ENCODE peak calls at places on chromosomes 3 and 15, in four cellular contexts. S, Y, R and W are unnamed samples.

GRCh38 chr3:50714953-50715352 is 40.2 kb downstream of the DOCK3 start:
- DNase-seq in S (no peak), Y (no peak), R (no peak), W (no peak)

GRCh38 chr15:63833246-63833696 is 477 bp downstream of the HERC1 start:
- DNase-seq in S (no peak), Y (peak; percentile 64), R (no peak), W (peak; percentile 50)

GRCh38 chr3:158802399-158803023 is 657 bp downstream of the MFSD1 start:
- DNase-seq in S (no peak), Y (no peak), R (no peak), W (no peak)

GRCh38 chr3:189902230-189903186 is 218.2 kb downstream of the P3H2 start:
- DNase-seq in S (no peak), Y (no peak), R (no peak), W (no peak)

GRCh38 chr3:139659511-139659910 is 18.3 kb downstream of the NMNAT3 start:
- DNase-seq in S (no peak), Y (no peak), R (no peak), W (no peak)

GRCh38 chr3:49501258-49501609 is 31.2 kb downstream of the DAG1 start:
- DNase-seq in S (no peak), Y (peak; percentile 13), R (no peak), W (no peak)

GRCh38 chr15:31392761-31393401 is 66.2 kb downstream of the KLF13 start:
- DNase-seq in S (no peak), Y (peak; percentile 2), R (no peak), W (no peak)

GRCh38 chr3:126732281-126733060 is 28.4 kb downstream of the CHCHD6 start:
- DNase-seq in S (no peak), Y (no peak), R (no peak), W (no peak)

GRCh38 chr15:95829062-95829461 is 501.4 kb upstream of the NR2F2 start:
- DNase-seq in S (no peak), Y (no peak), R (no peak), W (no peak)

GRCh38 chr3:45321607-45322391 is 66.6 kb upstream of the LARS2 start:
- DNase-seq in S (no peak), Y (no peak), R (no peak), W (no peak)

GRCh38 chr3:143171141-143171651 is 51.6 kb downstream of the CHST2 start:
- DNase-seq in S (no peak), Y (no peak), R (peak; percentile 77), W (no peak)

GRCh38 chr3:64627471-64628321 is 60.1 kb downstream of the ADAMTS9 start:
- DNase-seq in S (peak; percentile 75), Y (no peak), R (no peak), W (no peak)

GRCh38 chr3:172651936-172652595 is 58.8 kb downstream of the NCEH1 start:
- DNase-seq in S (no peak), Y (no peak), R (no peak), W (no peak)

GRCh38 chr15:98713585-98714001 is 65.3 kb downstream of the IGF1R start:
- DNase-seq in S (no peak), Y (no peak), R (peak; percentile 37), W (no peak)

GRCh38 chr3:71578045-71578730 is 5.3 kb downstream of the FOXP1 start:
- DNase-seq in S (no peak), Y (no peak), R (no peak), W (no peak)

GRCh38 chr3:119810018-119810435 is 28.1 kb downstream of the NR1I2 start:
- DNase-seq in S (no peak), Y (no peak), R (peak; percentile 35), W (peak; percentile 34)

GRCh38 chr3:163218336-163218735 is 1721.7 kb downstream of the OTOL1 start:
- DNase-seq in S (no peak), Y (no peak), R (no peak), W (no peak)

GRCh38 chr15:68053701-68053996 is 466 bp upstream of the PIAS1 start:
- DNase-seq in S (no peak), Y (no peak), R (no peak), W (no peak)

GRCh38 chr3:185316740-185317407 is 46.1 kb upstream of the MAP3K13 start:
- DNase-seq in S (peak; percentile 43), Y (peak; percentile 26), R (no peak), W (no peak)

GRCh38 chr3:133568294-133569014 is 5.0 kb upstream of the CDV3 start:
- DNase-seq in S (peak; percentile 47), Y (no peak), R (no peak), W (no peak)

GRCh38 chr3:39106281-39107055 is 959 bp downstream of the GORASP1 start:
- DNase-seq in S (no peak), Y (no peak), R (no peak), W (no peak)

GRCh38 chr15:50162988-50163718 is 18.8 kb upstream of the SLC27A2 start:
- DNase-seq in S (peak; percentile 56), Y (no peak), R (no peak), W (no peak)

GRCh38 chr15:39939487-39940452 is 5.9 kb downstream of the EIF2AK4 start:
- DNase-seq in S (no peak), Y (no peak), R (peak; percentile 32), W (no peak)

GRCh38 chr15:33941279-33942063 is 26.8 kb upstream of the CHRM5 start:
- DNase-seq in S (no peak), Y (no peak), R (no peak), W (no peak)

GRCh38 chr3:61521229-61521628 is 40.1 kb upstream of the PTPRG start:
- DNase-seq in S (no peak), Y (no peak), R (peak; percentile 77), W (no peak)

GRCh38 chr3:14518432-14518802 is 21.7 kb downstream of the GRIP2 start:
- DNase-seq in S (no peak), Y (no peak), R (no peak), W (no peak)

GRCh38 chr15:68833734-68834334 is 13.1 kb upstream of the ANP32A start:
- DNase-seq in S (no peak), Y (no peak), R (no peak), W (no peak)

GRCh38 chr15:96345560-96346389 is 15.3 kb downstream of the NR2F2 start:
- DNase-seq in S (peak; percentile 47), Y (no peak), R (no peak), W (peak; percentile 49)

GRCh38 chr3:152243301-152243711 is 25.4 kb upstream of the MBNL1 start:
- DNase-seq in S (peak; percentile 10), Y (peak; percentile 70), R (peak; percentile 74), W (no peak)

GRCh38 chr3:53677406-53677805 is 168.8 kb downstream of the CHDH start:
- DNase-seq in S (peak; percentile 33), Y (no peak), R (no peak), W (no peak)

GRCh38 chr3:49704629-49705028 is 14.9 kb downstream of the AMIGO3 start:
- DNase-seq in S (no peak), Y (no peak), R (no peak), W (no peak)

GRCh38 chr15:58886921-58887320 is 46.6 kb downstream of the SLTM start:
- DNase-seq in S (no peak), Y (no peak), R (no peak), W (no peak)

GRCh38 chr15:59330649-59331048 is 42.0 kb downstream of the MYO1E start:
- DNase-seq in S (peak; percentile 10), Y (no peak), R (no peak), W (no peak)

GRCh38 chr3:58366699-58367098 is 34.0 kb downstream of the PXK start:
- DNase-seq in S (no peak), Y (no peak), R (no peak), W (no peak)

GRCh38 chr3:61669676-61670299 is 108.4 kb downstream of the PTPRG start:
- DNase-seq in S (no peak), Y (no peak), R (no peak), W (no peak)

GRCh38 chr3:43690400-43691119 is at the start of gene ABHD5:
- DNase-seq in S (peak; percentile 81), Y (peak; percentile 97), R (peak; percentile 82), W (peak; percentile 87)

GRCh38 chr3:43688245-43688650 is 2.5 kb upstream of the ABHD5 start:
- DNase-seq in S (no peak), Y (no peak), R (no peak), W (no peak)

GRCh38 chr3:43689766-43690399 is 855 bp upstream of the ABHD5 start:
- DNase-seq in S (no peak), Y (no peak), R (no peak), W (no peak)

GRCh38 chr3:43687499-43687811 is 3.3 kb upstream of the ABHD5 start:
- DNase-seq in S (no peak), Y (no peak), R (no peak), W (no peak)

DNA sequence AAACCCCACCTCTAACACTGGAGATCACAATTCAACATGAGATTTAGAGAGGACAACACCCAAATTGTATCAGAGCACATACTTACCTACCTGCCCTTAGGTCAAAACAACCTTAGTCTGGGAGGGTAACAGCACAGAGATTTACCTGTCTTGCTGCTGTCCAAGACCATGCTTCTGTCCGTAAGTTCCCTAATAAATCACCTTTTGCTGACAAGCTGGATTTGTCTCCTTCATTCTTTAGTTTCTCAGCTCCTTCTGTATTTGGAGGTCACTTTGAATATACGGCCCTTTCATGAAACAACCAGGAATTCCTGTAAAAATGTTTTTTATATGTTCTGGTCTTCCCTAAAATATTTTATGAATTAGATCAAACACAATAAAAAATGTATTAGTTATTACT is 1.6 kb upstream of the ABHD5 start:
- DNase-seq in S (no peak), Y (no peak), R (no peak), W (no peak)
- TF ChIP-seq TCF7 in S (no peak), Y (no peak), R (no peak), W (no peak)

GRCh38 chr3:30502742-30503073 is 103.7 kb upstream of the TGFBR2 start:
- DNase-seq in S (no peak), Y (no peak), R (peak; percentile 12), W (no peak)

GRCh38 chr3:30504939-30505338 is 101.5 kb upstream of the TGFBR2 start:
- DNase-seq in S (no peak), Y (no peak), R (no peak), W (no peak)

GRCh38 chr3:30503431-30503830 is 103.0 kb upstream of the TGFBR2 start:
- DNase-seq in S (no peak), Y (no peak), R (no peak), W (no peak)

GRCh38 chr3:30508319-30508718 is 98.1 kb upstream of the TGFBR2 start:
- DNase-seq in S (no peak), Y (no peak), R (no peak), W (no peak)

DNA sequence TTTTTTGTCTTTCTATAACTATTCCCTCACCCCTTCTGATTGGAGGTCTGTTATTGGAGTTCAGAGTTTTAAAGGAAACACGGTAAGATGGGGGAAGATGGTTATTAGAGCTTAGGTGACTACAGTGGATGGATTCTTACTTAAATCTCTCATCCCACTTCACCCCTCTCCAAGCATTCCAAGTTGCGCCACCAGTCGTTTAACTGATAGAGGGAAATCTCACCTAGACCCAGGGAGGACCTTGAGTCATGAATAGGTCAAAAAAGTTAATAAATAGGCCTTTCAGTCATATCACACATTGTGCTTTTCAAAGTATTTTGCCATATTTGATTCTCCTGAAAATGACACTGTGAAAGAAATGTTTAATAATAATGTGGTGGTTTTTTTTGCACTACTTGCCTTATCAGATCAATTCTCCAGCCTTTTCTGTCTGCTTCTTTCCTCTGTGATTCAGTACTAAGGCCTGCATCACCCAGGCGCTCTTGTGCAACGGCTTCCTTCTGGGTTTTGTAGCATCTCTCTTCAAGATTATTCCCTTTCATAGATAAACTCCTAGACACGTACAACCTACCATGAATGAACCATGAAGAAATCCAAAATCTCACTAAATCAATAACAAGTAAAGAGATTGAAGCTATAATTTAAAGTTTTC is 100.4 kb upstream of the TGFBR2 start:
- DNase-seq in S (no peak), Y (no peak), R (no peak), W (no peak)
- TF ChIP-seq CTCF in S (no peak), Y (no peak), R (no peak), W (no peak)

GRCh38 chr3:24521306-24522154 is 26.9 kb upstream of the THRB start:
- DNase-seq in S (peak; percentile 36), Y (peak; percentile 64), R (no peak), W (peak; percentile 64)
- TF ChIP-seq MAX in S (no peak), Y (no peak), R (no peak), W (no peak)

GRCh38 chr15:78979456-78980320 is 34.8 kb upstream of the CTSH start:
- DNase-seq in S (peak; percentile 85), Y (peak; percentile 72), R (peak; percentile 66), W (peak; percentile 71)
- TF ChIP-seq TCF7 in S (no peak), Y (no peak), R (no peak), W (no peak)